ENCODE peak calls at places on chromosomes 2 and 18, in four cellular contexts. W, B, U and H are unnamed samples.
A peak's percentile ranks its signal among the peaks of the same experiment; 100 is the strongest.

GRCh38 chr2:187364696-187365095 is 83.4 kb downstream of the CALCRL start:
- DNase-seq in W (no peak), B (no peak), U (no peak), H (no peak)

GRCh38 chr2:215171151-215171550 is 32.7 kb upstream of the ABCA12 start:
- DNase-seq in W (no peak), B (no peak), U (no peak), H (no peak)

GRCh38 chr2:217801711-217802110 is 201.1 kb downstream of the TNS1 start:
- DNase-seq in W (no peak), B (peak; percentile 33), U (no peak), H (peak; percentile 49)

GRCh38 chr2:67669796-67670195 is 272.7 kb downstream of the ETAA1 start:
- DNase-seq in W (no peak), B (no peak), U (no peak), H (no peak)

GRCh38 chr2:174334781-174335604 is at the start of gene SP9:
- DNase-seq in W (no peak), B (no peak), U (no peak), H (peak; percentile 98)

GRCh38 chr2:25131567-25132295 is 36.6 kb downstream of the POMC start:
- DNase-seq in W (peak; percentile 51), B (no peak), U (no peak), H (peak; percentile 88)

GRCh38 chr2:196131384-196131861 is 40.0 kb downstream of the STK17B start:
- DNase-seq in W (peak; percentile 41), B (no peak), U (no peak), H (peak; percentile 19)

GRCh38 chr2:1872602-1873183 is 128.4 kb upstream of the PXDN start:
- DNase-seq in W (no peak), B (no peak), U (no peak), H (peak; percentile 41)

GRCh38 chr2:212538156-212539144 is at the start of gene ERBB4:
- DNase-seq in W (no peak), B (no peak), U (peak; percentile 49), H (peak; percentile 42)

GRCh38 chr2:238502956-238503791 is 76.4 kb downstream of the ASB1 start:
- DNase-seq in W (no peak), B (no peak), U (no peak), H (peak; percentile 43)

GRCh38 chr2:205858781-205859478 is 176.6 kb downstream of the NRP2 start:
- DNase-seq in W (no peak), B (no peak), U (no peak), H (no peak)

GRCh38 chr2:53744395-53745065 is 23.1 kb upstream of the CHAC2 start:
- DNase-seq in W (no peak), B (no peak), U (no peak), H (no peak)

GRCh38 chr2:238231251-238231793 is 8.5 kb downstream of the HES6 start:
- DNase-seq in W (peak; percentile 76), B (peak; percentile 80), U (peak; percentile 77), H (peak; percentile 96)

GRCh38 chr2:219209818-219210571 is 3.4 kb downstream of the ZFAND2B start:
- DNase-seq in W (peak; percentile 16), B (no peak), U (no peak), H (no peak)

GRCh38 chr2:189783451-189783926 is 650 bp downstream of the ORMDL1 start:
- DNase-seq in W (no peak), B (no peak), U (no peak), H (peak; percentile 11)

GRCh38 chr2:189783927-189784867 is at the start of the genes ORMDL1 and PMS1:
- DNase-seq in W (peak; percentile 96), B (peak; percentile 95), U (peak; percentile 97), H (peak; percentile 94)

DNA sequence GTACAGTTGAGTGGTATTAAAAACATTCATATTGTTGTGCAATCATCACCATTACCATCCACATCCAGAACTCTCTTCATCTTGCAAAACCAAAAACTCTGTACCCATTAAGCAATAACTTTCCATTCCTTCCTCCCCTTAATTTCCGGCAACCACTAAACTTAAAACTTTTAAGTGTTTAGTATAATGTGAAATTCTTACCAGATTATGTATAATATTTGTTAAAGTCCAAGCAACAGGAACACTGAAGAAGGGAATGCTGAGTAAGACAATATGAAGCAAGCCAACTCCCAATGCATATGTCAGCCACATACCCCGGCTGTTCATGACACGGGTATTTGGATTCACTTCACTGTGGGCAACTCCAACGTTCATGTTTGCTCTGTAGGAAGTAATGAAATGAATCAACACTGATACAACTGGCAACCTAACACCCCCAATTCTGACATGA is 1.9 kb downstream of the ORMDL1 start:
- DNase-seq in W (no peak), B (no peak), U (no peak), H (no peak)
- H3K4me3 ChIP-seq in W (no peak overlapping the region), B (no peak overlapping the region), U (peak overlapping the region; percentile 84), H (no peak overlapping the region)

GRCh38 chr2:216532562-216532961 is 33.9 kb downstream of the RPL37A start:
- DNase-seq in W (no peak), B (no peak), U (no peak), H (no peak)
- H3K4me3 ChIP-seq in W (no peak overlapping the region), B (no peak overlapping the region), U (no peak overlapping the region), H (no peak overlapping the region)

GRCh38 chr18:32258148-32258547 is 68.3 kb downstream of the MEP1B start:
- DNase-seq in W (no peak), B (no peak), U (no peak), H (no peak)

GRCh38 chr18:32252461-32252860 is 62.6 kb downstream of the MEP1B start:
- DNase-seq in W (no peak), B (no peak), U (no peak), H (no peak)

GRCh38 chr18:32258558-32259204 is 68.8 kb downstream of the MEP1B start:
- DNase-seq in W (no peak), B (no peak), U (no peak), H (no peak)

GRCh38 chr18:32257073-32257780 is 67.4 kb downstream of the MEP1B start:
- DNase-seq in W (no peak), B (no peak), U (no peak), H (no peak)

GRCh38 chr18:32255570-32255969 is 65.7 kb downstream of the MEP1B start:
- DNase-seq in W (no peak), B (no peak), U (no peak), H (no peak)
- H3K4me3 ChIP-seq in W (no peak overlapping the region), B (no peak overlapping the region), U (no peak overlapping the region), H (no peak overlapping the region)

DNA sequence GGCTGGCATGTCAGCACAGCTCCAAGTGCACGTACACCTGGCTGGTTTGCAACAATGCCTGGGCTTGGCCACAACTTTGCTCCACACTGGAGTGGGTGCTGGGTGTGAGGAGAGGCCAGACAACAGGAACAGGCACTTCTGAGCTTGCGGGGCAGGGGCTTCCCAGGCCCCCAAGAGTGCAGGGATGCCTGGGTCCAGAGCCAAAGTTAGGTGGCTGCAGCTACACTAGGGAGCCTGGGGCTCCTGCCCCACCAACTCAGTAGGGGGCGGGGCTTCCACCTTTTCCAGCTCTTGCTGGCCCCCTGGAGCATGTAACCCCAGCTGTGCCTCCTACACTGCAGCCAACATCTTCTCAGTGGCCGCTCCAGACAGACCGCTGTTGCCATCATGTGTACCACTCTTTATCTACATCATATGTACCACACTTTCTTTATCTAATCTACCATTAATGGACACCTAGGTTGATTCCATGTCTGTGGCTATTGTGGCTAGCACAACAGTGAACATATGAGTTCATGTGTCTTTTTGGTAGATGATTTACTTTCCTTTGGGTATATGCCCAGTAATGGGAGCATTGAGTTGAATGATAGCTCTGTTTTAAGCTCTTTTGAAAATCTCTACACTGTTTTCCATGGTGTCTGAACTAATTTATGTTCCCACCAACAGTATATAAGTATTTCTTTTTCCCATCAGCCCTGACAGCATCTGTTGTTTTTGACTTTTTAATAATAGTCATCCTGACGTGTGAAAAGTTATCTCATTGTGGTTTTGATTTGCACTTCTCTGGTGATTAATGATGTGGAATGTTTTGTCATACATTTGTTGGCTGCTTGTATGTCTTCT is 87.9 kb downstream of the ZNF804A start:
- DNase-seq in W (no peak), B (no peak), U (no peak), H (no peak)
- H3K4me3 ChIP-seq in W (no peak overlapping the region), B (no peak overlapping the region), U (no peak overlapping the region), H (no peak overlapping the region)

DNA sequence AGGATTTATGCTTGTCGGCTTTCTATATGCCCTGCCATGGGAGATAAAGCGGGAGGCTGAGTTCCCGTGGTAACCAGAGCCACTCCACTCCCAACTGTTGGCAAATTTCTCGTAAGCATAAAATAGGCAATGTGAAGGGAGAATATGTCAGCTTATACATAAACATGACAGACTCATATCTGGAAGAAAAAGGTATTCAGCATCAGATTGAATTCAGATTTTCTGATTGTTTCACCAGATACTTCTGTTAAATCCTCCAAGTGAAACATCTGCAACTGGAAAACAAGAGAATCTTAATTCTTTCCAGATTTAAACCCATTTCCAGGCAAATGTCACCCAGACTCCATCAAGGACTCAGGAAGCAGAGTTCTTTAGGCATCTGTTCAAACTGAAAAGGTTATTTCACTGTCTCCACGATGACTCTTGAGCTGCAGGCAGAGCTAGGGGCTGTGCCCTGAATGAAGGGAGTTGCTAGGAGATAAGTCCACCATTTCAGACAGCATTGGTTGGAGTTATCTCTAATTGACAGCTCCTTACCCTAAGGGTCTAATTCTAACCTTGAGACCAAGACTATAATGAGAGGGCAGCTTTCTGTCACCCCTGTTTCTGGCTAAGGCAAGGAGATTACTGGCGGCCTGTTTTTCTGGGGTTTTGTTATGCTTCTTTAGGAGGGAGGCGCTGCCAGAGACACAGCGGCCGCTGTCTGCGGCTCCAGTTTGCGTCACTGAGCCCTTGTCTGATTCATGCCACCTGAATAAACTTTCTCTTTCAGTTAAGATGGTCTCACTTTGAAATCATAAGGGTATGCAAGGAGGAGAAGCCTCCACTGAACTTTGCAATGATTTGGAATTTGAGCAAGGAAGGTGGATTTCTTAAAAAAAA is 381.3 kb downstream of the SOX11 start:
- DNase-seq in W (no peak), B (peak; percentile 22), U (no peak), H (peak; percentile 34)
- H3K4me3 ChIP-seq in W (no peak overlapping the region), B (no peak overlapping the region), U (no peak overlapping the region), H (no peak overlapping the region)

GRCh38 chr18:22163432-22163831 is 6.0 kb upstream of the GATA6 start:
- DNase-seq in W (no peak), B (no peak), U (no peak), H (no peak)

GRCh38 chr18:22164337-22165048 is 4.9 kb upstream of the GATA6 start:
- DNase-seq in W (no peak), B (peak; percentile 24), U (no peak), H (peak; percentile 56)

GRCh38 chr18:22165603-22166069 is 3.8 kb upstream of the GATA6 start:
- DNase-seq in W (no peak), B (no peak), U (no peak), H (peak; percentile 78)

GRCh38 chr18:22166070-22166972 is 3.1 kb upstream of the GATA6 start:
- DNase-seq in W (peak; percentile 84), B (peak; percentile 79), U (no peak), H (peak; percentile 76)

GRCh38 chr18:22165049-22165602 is 4.3 kb upstream of the GATA6 start:
- DNase-seq in W (no peak), B (peak; percentile 45), U (no peak), H (peak; percentile 84)
- H3K4me3 ChIP-seq in W (peak overlapping the region; percentile 33), B (peak overlapping the region; percentile 98), U (no peak overlapping the region), H (peak overlapping the region; percentile 24)

GRCh38 chr2:240583774-240584173 is 2.8 kb upstream of the CAPN10 start:
- DNase-seq in W (no peak), B (no peak), U (no peak), H (no peak)

GRCh38 chr2:240585681-240586197 is 795 bp upstream of the CAPN10 start:
- DNase-seq in W (no peak), B (no peak), U (no peak), H (no peak)

GRCh38 chr2:240585101-240585500 is 1.4 kb upstream of the CAPN10 start:
- DNase-seq in W (no peak), B (no peak), U (no peak), H (peak; percentile 23)

GRCh38 chr2:240582781-240583180 is 3.8 kb upstream of the CAPN10 start:
- DNase-seq in W (no peak), B (no peak), U (no peak), H (no peak)

GRCh38 chr2:240584486-240585031 is 2.0 kb upstream of the CAPN10 start:
- DNase-seq in W (no peak), B (no peak), U (no peak), H (peak; percentile 68)
- H3K4me3 ChIP-seq in W (no peak overlapping the region), B (no peak overlapping the region), U (peak overlapping the region; percentile 99), H (no peak overlapping the region)

GRCh38 chr2:20225294-20226151 is 593 bp upstream of the SDC1 start:
- DNase-seq in W (peak; percentile 88), B (peak; percentile 61), U (no peak), H (peak; percentile 95)
- H3K4me3 ChIP-seq in W (peak overlapping the region; percentile 80), B (peak overlapping the region; percentile 47), U (peak overlapping the region; percentile 71), H (peak overlapping the region; percentile 60)